ENCODE peak calls at places on chromosomes 4 and X, in ten cellular contexts. X is tibial artery; D is natural killer cell treated with Interleukin-12 subunit alpha and Interleukin-12 subunit beta and Interleukin-15 and Interleukin-18, amount 100 ng/mL, for 72 hours; C is cardiac fibroblast; B is Right ventricle myocardium superior; L is activated effector memory CD4-positive, alpha-beta T cell treated with anti-CD3 and anti-CD28 coated beads, Interleukin-2, amount 50 U/mL, for 16 hours; M is NCI-H460; G is K562; T is NCI-H2171 treated with DMSO at 0.1 percent for 48 hours; S is NCI-H146. N is an unnamed sample.

GRCh38 chr4:104938624-104939023 is 208.1 kb upstream of the TET2 start:
- DNase-seq in T (no peak), X (no peak), G (no peak), S (no peak), B (no peak), D (no peak), L (no peak), M (no peak), C (no peak), N (no peak)

GRCh38 chr4:2643555-2643954 is 107.1 kb downstream of the FAM193A start:
- DNase-seq in X (peak; percentile 38), M (no peak), L (no peak), G (no peak), B (no peak), T (no peak), D (no peak), S (no peak), C (no peak), N (no peak)

GRCh38 chr4:153084939-153085630 is 119.2 kb upstream of the TRIM2 start:
- DNase-seq in M (peak; percentile 48), G (peak; percentile 65), S (peak; percentile 38), X (peak; percentile 77), B (peak; percentile 86), L (peak; percentile 94), D (peak; percentile 79), T (peak; percentile 32), C (peak; percentile 75), N (peak; percentile 79)

GRCh38 chr4:40205259-40206198 is 8.7 kb downstream of the RHOH start:
- DNase-seq in C (no peak), X (no peak), D (peak; percentile 77), L (peak; percentile 70), G (peak; percentile 85), S (no peak), M (no peak), B (no peak), T (no peak), N (no peak)

GRCh38 chrX:101691823-101692222 is 32.2 kb upstream of the ARMCX2 start:
- DNase-seq in C (no peak), T (no peak), S (no peak), X (no peak), D (no peak), G (no peak), M (peak; percentile 18), B (no peak), L (no peak), N (no peak)

GRCh38 chr4:40525811-40526598 is 103.7 kb downstream of the RBM47 start:
- DNase-seq in L (no peak), X (peak; percentile 74), G (peak; percentile 86), S (no peak), M (peak; percentile 80), D (no peak), C (peak; percentile 91), B (no peak), T (no peak), N (no peak)

GRCh38 chr4:97500423-97500822 is 642.9 kb downstream of the STPG2 start:
- DNase-seq in C (no peak), M (no peak), D (no peak), S (no peak), T (no peak), L (no peak), G (no peak), B (no peak), X (no peak), N (no peak)

GRCh38 chr4:118904935-118905334 is 16.3 kb downstream of the SYNPO2 start:
- DNase-seq in X (no peak), M (no peak), S (no peak), D (no peak), G (peak; percentile 7), B (peak; percentile 38), L (no peak), C (peak; percentile 40), T (no peak), N (no peak)

GRCh38 chr4:26214994-26215393 is 105.8 kb upstream of the RBPJ start:
- DNase-seq in C (no peak), G (no peak), S (no peak), B (no peak), L (no peak), M (no peak), X (no peak), T (no peak), D (no peak), N (no peak)

GRCh38 chr4:172648471-172648870 is 520.1 kb upstream of the GALNT7 start:
- DNase-seq in G (no peak), C (peak; percentile 46), X (no peak), D (no peak), S (no peak), B (no peak), L (no peak), M (no peak), T (no peak), N (no peak)

GRCh38 chrX:134658002-134658401 is 269 bp downstream of the PLAC1 start:
- DNase-seq in D (no peak), S (no peak), L (no peak), B (no peak), G (no peak), T (peak; percentile 6), X (no peak), M (no peak), C (no peak), N (no peak)

GRCh38 chr4:176187610-176188009 is 7.8 kb downstream of the SPATA4 start:
- DNase-seq in T (no peak), D (no peak), M (no peak), C (peak; percentile 62), S (no peak), X (no peak), B (no peak), G (no peak), L (no peak), N (no peak)

GRCh38 chr4:148052448-148052847 is 320.6 kb downstream of the ARHGAP10 start:
- DNase-seq in L (no peak), C (no peak), X (no peak), S (no peak), B (no peak), G (no peak), D (no peak), M (no peak), T (peak; percentile 21), N (no peak)

GRCh38 chr4:87235020-87235671 is 14.7 kb upstream of the KLHL8 start:
- DNase-seq in M (no peak), T (no peak), G (no peak), X (no peak), C (peak; percentile 64), S (no peak), L (no peak), D (no peak), B (no peak), N (no peak)

GRCh38 chr4:60847614-60848013 is 352.5 kb upstream of the ADGRL3 start:
- DNase-seq in S (no peak), B (no peak), C (no peak), G (no peak), T (no peak), L (no peak), D (no peak), X (no peak), M (no peak), N (no peak)

GRCh38 chr4:156677136-156677535 is 294.5 kb downstream of the PDGFC start:
- DNase-seq in X (no peak), G (no peak), C (peak; percentile 85), M (peak; percentile 41), S (peak; percentile 25), B (no peak), T (no peak), L (no peak), D (no peak), N (no peak)

GRCh38 chr4:40197879-40198689 is 1.3 kb downstream of the RHOH start:
- DNase-seq in M (no peak), D (no peak), X (no peak), B (no peak), T (no peak), G (peak; percentile 88), L (peak; percentile 72), S (no peak), C (no peak), N (no peak)

GRCh38 chr4:11050766-11051165 is 366.2 kb upstream of the CLNK start:
- DNase-seq in C (no peak), T (no peak), S (no peak), G (no peak), X (no peak), L (no peak), B (no peak), D (no peak), M (no peak), N (no peak)

GRCh38 chr4:164446516-164446915 is 307.4 kb upstream of the SMIM31 start:
- DNase-seq in D (no peak), C (no peak), G (peak; percentile 11), T (no peak), X (no peak), L (no peak), S (no peak), M (no peak), B (no peak), N (no peak)

GRCh38 chr4:16269742-16270522 is 43.7 kb upstream of the TAPT1 start:
- DNase-seq in G (no peak), L (no peak), M (no peak), C (peak; percentile 97), B (peak; percentile 39), X (no peak), S (no peak), D (no peak), T (no peak), N (no peak)

GRCh38 chr4:40340034-40340433 is 4.9 kb downstream of the CHRNA9 start:
- DNase-seq in S (no peak), M (no peak), L (no peak), T (no peak), C (peak; percentile 54), G (no peak), X (no peak), D (no peak), B (no peak), N (no peak)

GRCh38 chr4:61068745-61069144 is 131.4 kb upstream of the ADGRL3 start:
- DNase-seq in S (no peak), M (no peak), B (no peak), X (no peak), T (no peak), L (no peak), D (no peak), G (no peak), C (peak; percentile 65), N (no peak)

GRCh38 chrX:1185556-1185955 is 26.9 kb downstream of the CRLF2 start:
- DNase-seq in X (no peak), T (no peak), L (peak; percentile 75), G (no peak), S (no peak), B (no peak), M (no peak), D (no peak), C (no peak), N (no peak)

GRCh38 chrX:153725039-153725831 is 579 bp downstream of the ABCD1 start:
- DNase-seq in G (no peak), T (no peak), D (no peak), C (no peak), S (peak; percentile 45), B (no peak), L (no peak), M (no peak), X (no peak), N (peak; percentile 58)

GRCh38 chr4:6180841-6181631 is 19.3 kb downstream of the JAKMIP1 start:
- DNase-seq in S (no peak), M (no peak), L (peak; percentile 79), C (no peak), B (no peak), X (no peak), G (no peak), T (no peak), D (peak; percentile 76), N (no peak)

GRCh38 chr4:85866508-85866907 is 391.6 kb downstream of the ARHGAP24 start:
- DNase-seq in T (no peak), D (no peak), X (no peak), M (no peak), S (no peak), B (no peak), G (no peak), L (no peak), C (peak; percentile 41), N (no peak)

GRCh38 chr4:103002551-103002950 is 17.0 kb downstream of the SLC9B1 start:
- DNase-seq in S (no peak), X (no peak), D (no peak), C (peak; percentile 37), G (no peak), L (no peak), T (no peak), M (no peak), B (no peak), N (no peak)

GRCh38 chr4:153447175-153447887 is 18.8 kb upstream of the TMEM131L start:
- DNase-seq in S (no peak), D (no peak), T (peak; percentile 49), C (peak; percentile 90), X (no peak), M (no peak), L (no peak), B (no peak), G (no peak), N (no peak)

N was measured in right lobe of liver.